ENCODE peak calls at places on chromosome 9, in six cellular contexts. C, H, S, A, V and G are unnamed samples.

GRCh38 chr9:19124430-19124793 is 2.9 kb downstream of the PLIN2 start:
- DNase-seq in C (no peak), H (no peak), S (no peak), A (no peak), V (no peak), G (no peak)

GRCh38 chr9:126806336-126806735 is 1.5 kb downstream of the ZBTB43 start:
- DNase-seq in C (no peak), H (no peak), S (peak; percentile 62), A (peak; percentile 49), V (no peak), G (no peak)

GRCh38 chr9:893843-894420 is 52.4 kb downstream of the DMRT1 start:
- DNase-seq in C (peak; percentile 9), H (peak; percentile 96), S (peak; percentile 52), A (peak; percentile 91), V (no peak), G (peak; percentile 56)

GRCh38 chr9:106445107-106445506 is 417.9 kb upstream of the ZNF462 start:
- DNase-seq in C (no peak), H (no peak), S (no peak), A (no peak), V (no peak), G (no peak)

GRCh38 chr9:120833311-120833710 is 9.4 kb downstream of the PSMD5 start:
- DNase-seq in C (no peak), H (no peak), S (no peak), A (no peak), V (no peak), G (no peak)

GRCh38 chr9:9847750-9848149 is 765.1 kb downstream of the PTPRD start:
- DNase-seq in C (no peak), H (no peak), S (no peak), A (no peak), V (no peak), G (no peak)

GRCh38 chr9:36995927-36996471 is 38.1 kb downstream of the PAX5 start:
- DNase-seq in C (no peak), H (peak; percentile 89), S (peak; percentile 44), A (peak; percentile 70), V (no peak), G (peak; percentile 44)

GRCh38 chr9:76610009-76610352 is 151.0 kb downstream of the GCNT1 start:
- DNase-seq in C (no peak), H (no peak), S (peak; percentile 92), A (no peak), V (no peak), G (no peak)

GRCh38 chr9:20658677-20659473 is 25.2 kb upstream of the FOCAD start:
- DNase-seq in C (no peak), H (no peak), S (peak; percentile 10), A (peak; percentile 63), V (no peak), G (no peak)

GRCh38 chr9:127589955-127590370 is 22.1 kb upstream of the STXBP1 start:
- DNase-seq in C (no peak), H (peak; percentile 47), S (peak; percentile 82), A (peak; percentile 65), V (no peak), G (peak; percentile 82)

GRCh38 chr9:37908698-37909186 is 4.8 kb upstream of the SLC25A51 start:
- DNase-seq in C (no peak), H (no peak), S (no peak), A (peak; percentile 84), V (no peak), G (no peak)

GRCh38 chr9:76902395-76902794 is 3.5 kb downstream of the PRUNE2 start:
- DNase-seq in C (no peak), H (no peak), S (no peak), A (no peak), V (no peak), G (no peak)

GRCh38 chr9:104765138-104765537 is 1.2 kb downstream of the NIPSNAP3B start:
- DNase-seq in C (no peak), H (peak; percentile 43), S (no peak), A (no peak), V (no peak), G (no peak)

GRCh38 chr9:121612511-121612998 is 38.9 kb upstream of the DAB2IP start:
- DNase-seq in C (no peak), H (no peak), S (no peak), A (peak; percentile 29), V (no peak), G (no peak)

GRCh38 chr9:78325343-78325742 is 28.4 kb downstream of the PSAT1 start:
- DNase-seq in C (no peak), H (no peak), S (peak; percentile 42), A (no peak), V (no peak), G (peak; percentile 76)

GRCh38 chr9:32136700-32137339 is 247.6 kb upstream of the ACO1 start:
- DNase-seq in C (no peak), H (no peak), S (no peak), A (peak; percentile 44), V (no peak), G (peak; percentile 70)

DNA sequence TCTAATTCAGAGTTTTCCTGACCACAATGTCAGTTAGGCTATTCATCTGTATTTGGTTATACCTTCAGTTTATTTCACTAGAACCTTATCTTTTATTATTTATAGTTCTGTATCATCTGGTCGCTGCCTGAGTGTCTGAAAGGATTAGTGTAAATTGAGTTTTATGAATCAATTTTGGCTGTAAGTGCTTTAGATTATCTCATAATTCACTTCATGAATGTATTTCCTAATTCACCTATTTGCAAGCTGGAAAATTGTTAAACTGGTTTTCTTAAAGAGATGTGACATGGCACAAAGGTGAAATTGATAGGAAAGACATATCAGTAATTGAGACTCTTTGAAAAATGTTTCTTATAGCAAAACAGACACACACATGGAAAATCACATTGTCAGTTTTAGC is 242.4 kb upstream of the ACO1 start:
- DNase-seq in C (no peak), H (no peak), S (no peak), A (no peak), V (no peak), G (peak; percentile 44)
- H3K4me3 ChIP-seq in C (no peak overlapping the region), H (no peak overlapping the region), S (no peak overlapping the region), A (no peak overlapping the region), V (no peak overlapping the region), G (no peak overlapping the region)

DNA sequence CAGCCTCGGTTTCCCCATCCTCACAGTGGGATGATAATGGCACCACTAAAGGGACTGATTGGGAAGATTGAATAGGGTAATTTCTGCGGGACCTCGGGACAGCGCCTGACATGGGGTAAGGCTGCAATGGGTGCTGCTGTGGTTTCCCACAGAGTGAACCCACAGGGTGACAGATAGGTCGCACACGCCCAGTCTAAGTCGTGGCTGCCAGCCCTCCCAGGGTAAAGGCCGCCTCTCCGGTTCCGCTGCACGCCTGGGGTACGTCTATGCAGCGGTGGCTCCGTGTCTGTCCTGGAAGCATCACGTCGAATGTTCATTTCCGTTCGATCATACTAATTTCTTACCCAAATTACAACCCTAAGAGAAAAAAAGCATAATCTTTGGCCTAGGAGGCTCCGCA is 631 bp downstream of the CFAP77 start:
- DNase-seq in C (no peak), H (peak; percentile 20), S (no peak), A (peak; percentile 12), V (no peak), G (peak; percentile 33)
- H3K4me3 ChIP-seq in C (peak overlapping the region; percentile 56), H (no peak overlapping the region), S (peak overlapping the region; percentile 59), A (no peak overlapping the region), V (peak overlapping the region; percentile 49), G (peak overlapping the region; percentile 67)

GRCh38 chr9:28770827-28771226 is 1197.5 kb upstream of the C9orf72 start:
- DNase-seq in C (no peak), H (no peak), S (no peak), A (no peak), V (no peak), G (peak; percentile 10)
- H3K4me3 ChIP-seq in C (no peak overlapping the region), H (no peak overlapping the region), S (no peak overlapping the region), A (no peak overlapping the region), V (no peak overlapping the region), G (no peak overlapping the region)

GRCh38 chr9:94921072-94921471 is 194.6 kb downstream of the AOPEP start:
- DNase-seq in C (no peak), H (no peak), S (peak; percentile 46), A (no peak), V (no peak), G (no peak)
- H3K4me3 ChIP-seq in C (no peak overlapping the region), H (no peak overlapping the region), S (no peak overlapping the region), A (no peak overlapping the region), V (no peak overlapping the region), G (peak overlapping the region; percentile 24)

GRCh38 chr9:90807006-90807405 is 5.4 kb downstream of the SYK start:
- DNase-seq in C (no peak), H (no peak), S (no peak), A (no peak), V (no peak), G (no peak)
- H3K4me3 ChIP-seq in C (no peak overlapping the region), H (no peak overlapping the region), S (no peak overlapping the region), A (peak overlapping the region; percentile 3), V (no peak overlapping the region), G (no peak overlapping the region)

GRCh38 chr9:125649315-125649714 is 57.7 kb downstream of the MAPKAP1 start:
- DNase-seq in C (no peak), H (peak; percentile 52), S (peak; percentile 47), A (peak; percentile 75), V (no peak), G (no peak)

GRCh38 chr9:125651907-125652306 is 55.1 kb downstream of the MAPKAP1 start:
- DNase-seq in C (no peak), H (no peak), S (no peak), A (no peak), V (no peak), G (no peak)

GRCh38 chr9:125650271-125650737 is 56.7 kb downstream of the MAPKAP1 start:
- DNase-seq in C (no peak), H (peak; percentile 93), S (peak; percentile 44), A (peak; percentile 86), V (no peak), G (no peak)

GRCh38 chr9:125648294-125648693 is 58.7 kb downstream of the MAPKAP1 start:
- DNase-seq in C (no peak), H (no peak), S (no peak), A (no peak), V (no peak), G (no peak)

DNA sequence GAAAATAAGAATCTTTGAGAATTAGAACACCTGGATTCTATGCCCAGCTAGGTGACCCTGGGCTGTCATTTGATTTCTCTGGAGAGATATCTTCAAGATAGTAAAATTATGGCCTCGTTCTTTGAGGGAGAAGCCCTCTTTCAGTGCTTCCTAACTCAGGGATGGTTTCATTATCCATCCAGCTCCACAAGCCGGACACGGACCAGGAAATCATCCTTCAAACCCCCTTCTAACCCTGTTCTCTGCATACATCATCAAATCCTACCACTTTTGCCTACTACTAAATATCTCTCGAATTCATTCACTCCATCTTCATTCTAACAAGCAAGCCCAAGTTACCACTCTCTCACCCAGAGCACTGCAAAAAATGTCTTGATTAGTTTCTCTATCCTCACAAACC is 57.2 kb downstream of the MAPKAP1 start:
- DNase-seq in C (no peak), H (no peak), S (no peak), A (no peak), V (no peak), G (no peak)
- H3K4me3 ChIP-seq in C (no peak overlapping the region), H (peak overlapping the region; percentile 12), S (peak overlapping the region; percentile 26), A (no peak overlapping the region), V (no peak overlapping the region), G (peak overlapping the region; percentile 1)